ENCODE peak calls at places on chromosomes 2 and 18, in four cellular contexts. One of them, this sample, is unnamed. For H3K4me1, the result is how much of the 10 kb centered on the place peaks cover.

GRCh38 chr2:1757567-1757966 is 13.3 kb upstream of the PXDN start:
- DNase-seq in testis: no peak
- DNase-seq in sigmoid colon: no peak
- DNase-seq in adrenal gland: no peak
- DNase-seq in this sample: no peak

GRCh38 chr2:13066673-13067072 is 349.9 kb downstream of the TRIB2 start:
- DNase-seq in sigmoid colon: no peak
- DNase-seq in testis: no peak
- DNase-seq in adrenal gland: no peak
- DNase-seq in this sample: no peak

GRCh38 chr18:74456409-74457042 is 582 bp downstream of the DIPK1C start:
- DNase-seq in sigmoid colon: no peak
- DNase-seq in testis: peak
- DNase-seq in adrenal gland: no peak
- DNase-seq in this sample: no peak

GRCh38 chr2:109129921-109130725 is 1.1 kb downstream of the SH3RF3 start:
- DNase-seq in testis: peak
- DNase-seq in adrenal gland: peak
- DNase-seq in sigmoid colon: peak
- DNase-seq in this sample: no peak

GRCh38 chr2:144406111-144406788 is 113.7 kb downstream of the ZEB2 start:
- DNase-seq in sigmoid colon: no peak
- DNase-seq in testis: no peak
- DNase-seq in adrenal gland: no peak
- DNase-seq in this sample: no peak

GRCh38 chr2:136527560-136527959 is 237.8 kb upstream of the THSD7B start:
- DNase-seq in testis: peak
- DNase-seq in adrenal gland: no peak
- DNase-seq in sigmoid colon: no peak
- DNase-seq in this sample: no peak

GRCh38 chr2:80461505-80462197 is 157.1 kb upstream of the LRRTM1 start:
- DNase-seq in adrenal gland: no peak
- DNase-seq in testis: no peak
- DNase-seq in sigmoid colon: no peak
- DNase-seq in this sample: no peak

GRCh38 chr2:237429761-237430160 is 15.8 kb upstream of the COL6A3 start:
- DNase-seq in adrenal gland: no peak
- DNase-seq in testis: no peak
- DNase-seq in sigmoid colon: no peak
- DNase-seq in this sample: peak

GRCh38 chr2:67526283-67526682 is 129.2 kb downstream of the ETAA1 start:
- DNase-seq in adrenal gland: no peak
- DNase-seq in sigmoid colon: no peak
- DNase-seq in testis: no peak
- DNase-seq in this sample: no peak

GRCh38 chr2:9558948-9559381 is 3.3 kb upstream of the ADAM17 start:
- DNase-seq in testis: peak
- DNase-seq in adrenal gland: no peak
- DNase-seq in sigmoid colon: no peak
- DNase-seq in this sample: peak

GRCh38 chr2:39728941-39729351 is 50.1 kb downstream of the THUMPD2 start:
- DNase-seq in adrenal gland: peak
- DNase-seq in testis: peak
- DNase-seq in sigmoid colon: no peak
- DNase-seq in this sample: no peak

GRCh38 chr2:31337197-31337596 is 77.3 kb downstream of the XDH start:
- DNase-seq in testis: no peak
- DNase-seq in adrenal gland: no peak
- DNase-seq in sigmoid colon: no peak
- DNase-seq in this sample: peak

GRCh38 chr18:56888978-56889377 is 237.8 kb downstream of the WDR7 start:
- DNase-seq in testis: no peak
- DNase-seq in sigmoid colon: no peak
- DNase-seq in adrenal gland: no peak
- DNase-seq in this sample: no peak

GRCh38 chr2:196239622-196240587 is 68.5 kb upstream of the STK17B start:
- DNase-seq in testis: peak
- DNase-seq in sigmoid colon: peak
- DNase-seq in adrenal gland: peak
- DNase-seq in this sample: peak

GRCh38 chr2:109196081-109196875 is 67.3 kb downstream of the SH3RF3 start:
- DNase-seq in sigmoid colon: no peak
- DNase-seq in adrenal gland: no peak
- DNase-seq in testis: no peak
- DNase-seq in this sample: no peak

GRCh38 chr18:9569178-9569577 is 45.2 kb downstream of the PPP4R1 start:
- DNase-seq in sigmoid colon: no peak
- DNase-seq in testis: no peak
- DNase-seq in adrenal gland: no peak
- DNase-seq in this sample: no peak

GRCh38 chr2:38498039-38498438 is 104.7 kb downstream of the HNRNPLL start:
- DNase-seq in testis: no peak
- DNase-seq in adrenal gland: no peak
- DNase-seq in sigmoid colon: no peak
- DNase-seq in this sample: no peak

GRCh38 chr18:46134920-46135675 is 30.9 kb downstream of the HAUS1 start:
- DNase-seq in testis: peak
- DNase-seq in sigmoid colon: no peak
- DNase-seq in adrenal gland: peak
- DNase-seq in this sample: no peak

GRCh38 chr2:47403829-47404228 is 873 bp downstream of the MSH2 start:
- DNase-seq in adrenal gland: no peak
- DNase-seq in testis: peak
- DNase-seq in sigmoid colon: no peak
- DNase-seq in this sample: no peak

GRCh38 chr2:235914756-235915155 is 253.4 kb downstream of the GBX2 start:
- DNase-seq in testis: no peak
- DNase-seq in sigmoid colon: no peak
- DNase-seq in adrenal gland: no peak
- DNase-seq in this sample: no peak

GRCh38 chr2:1728821-1729220 is 15.5 kb downstream of the PXDN start:
- DNase-seq in adrenal gland: no peak
- DNase-seq in sigmoid colon: peak
- DNase-seq in testis: no peak
- DNase-seq in this sample: no peak

GRCh38 chr18:47260138-47260923 is 8.9 kb upstream of the SKOR2 start:
- DNase-seq in testis: peak
- DNase-seq in sigmoid colon: no peak
- DNase-seq in adrenal gland: peak
- DNase-seq in this sample: peak

GRCh38 chr2:43157506-43158232 is 68.7 kb downstream of the ZFP36L2 start:
- DNase-seq in adrenal gland: no peak
- DNase-seq in sigmoid colon: no peak
- DNase-seq in testis: no peak
- DNase-seq in this sample: no peak

GRCh38 chr2:69073928-69074575 is 61.1 kb downstream of the ANTXR1 start:
- DNase-seq in adrenal gland: no peak
- DNase-seq in testis: no peak
- DNase-seq in sigmoid colon: no peak
- DNase-seq in this sample: no peak

GRCh38 chr18:5073026-5073944 is 123.8 kb downstream of the AKAIN1 start:
- DNase-seq in sigmoid colon: no peak
- DNase-seq in testis: peak
- DNase-seq in adrenal gland: no peak
- DNase-seq in this sample: no peak

GRCh38 chr2:39661771-39662325 is 3.9 kb upstream of the TMEM178A start:
- DNase-seq in sigmoid colon: no peak
- DNase-seq in testis: no peak
- DNase-seq in adrenal gland: no peak
- DNase-seq in this sample: no peak

GRCh38 chr18:48615566-48616401 is 77.0 kb downstream of the CTIF start:
- DNase-seq in testis: no peak
- DNase-seq in adrenal gland: no peak
- DNase-seq in sigmoid colon: no peak
- DNase-seq in this sample: peak

GRCh38 chr2:1742680-1743395 is 1.5 kb downstream of the PXDN start:
- DNase-seq in sigmoid colon: peak
- DNase-seq in adrenal gland: peak
- DNase-seq in testis: peak
- DNase-seq in this sample: peak

GRCh38 chr2:223549215-223549614 is 52.9 kb downstream of the SCG2 start:
- DNase-seq in adrenal gland: no peak
- DNase-seq in testis: no peak
- DNase-seq in sigmoid colon: no peak
- DNase-seq in this sample: no peak

GRCh38 chr18:3710712-3711269 is 260.8 kb downstream of the TGIF1 start:
- DNase-seq in sigmoid colon: no peak
- DNase-seq in adrenal gland: peak
- DNase-seq in testis: peak
- DNase-seq in this sample: peak

GRCh38 chr18:59681521-59682004 is 15.7 kb downstream of the CCBE1 start:
- DNase-seq in adrenal gland: no peak
- DNase-seq in testis: no peak
- DNase-seq in sigmoid colon: peak
- DNase-seq in this sample: no peak

GRCh38 chr2:233093721-233094120 is 33.6 kb downstream of the INPP5D start:
- DNase-seq in testis: no peak
- DNase-seq in adrenal gland: no peak
- DNase-seq in sigmoid colon: peak
- DNase-seq in this sample: no peak

GRCh38 chr2:238684362-238685326 is 163.2 kb upstream of the TWIST2 start:
- DNase-seq in testis: no peak
- DNase-seq in adrenal gland: peak
- DNase-seq in sigmoid colon: peak
- DNase-seq in this sample: no peak

GRCh38 chr2:11663427-11663826 is 6.6 kb downstream of the NTSR2 start:
- DNase-seq in adrenal gland: no peak
- DNase-seq in sigmoid colon: no peak
- DNase-seq in testis: no peak
- DNase-seq in this sample: no peak

DNA sequence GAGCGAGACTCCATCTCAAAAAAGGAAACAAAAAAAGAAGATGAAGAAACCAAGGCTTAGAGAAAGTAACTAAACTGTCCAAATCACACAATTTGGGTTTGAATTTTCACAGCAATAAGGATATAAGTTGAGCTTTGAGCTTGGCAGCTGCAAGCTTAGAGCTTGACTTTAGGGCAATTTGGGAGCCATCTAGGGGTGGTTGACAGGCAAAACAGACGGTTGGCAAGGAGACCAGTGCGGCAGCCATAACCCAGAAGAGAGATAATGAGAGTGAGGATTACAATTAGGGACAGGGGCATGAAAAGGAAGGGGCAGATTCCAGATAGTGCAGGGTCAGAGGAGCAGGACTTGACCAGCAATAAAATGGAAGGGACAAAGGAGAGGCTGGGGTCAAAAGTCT is 382.2 kb upstream of the HNRNPA3 start:
- DNase-seq in sigmoid colon: no peak
- DNase-seq in adrenal gland: no peak
- DNase-seq in testis: no peak
- DNase-seq in this sample: no peak
- TF ChIP-seq CTCF in sigmoid colon: no peak
- TF ChIP-seq CTCF in adrenal gland: no peak
- TF ChIP-seq CTCF in testis: no peak
- TF ChIP-seq CTCF in this sample: no peak

GRCh38 chr18:41719808-41720207 is 235.2 kb upstream of the PIK3C3 start:
- DNase-seq in testis: no peak
- DNase-seq in sigmoid colon: no peak
- DNase-seq in adrenal gland: no peak
- DNase-seq in this sample: no peak

GRCh38 chr18:41724195-41724594 is 230.8 kb upstream of the PIK3C3 start:
- DNase-seq in adrenal gland: no peak
- DNase-seq in sigmoid colon: no peak
- DNase-seq in testis: no peak
- DNase-seq in this sample: no peak

GRCh38 chr18:41721103-41721502 is 233.9 kb upstream of the PIK3C3 start:
- DNase-seq in adrenal gland: no peak
- DNase-seq in testis: no peak
- DNase-seq in sigmoid colon: no peak
- DNase-seq in this sample: no peak

GRCh38 chr18:41714872-41715271 is 240.2 kb upstream of the PIK3C3 start:
- DNase-seq in sigmoid colon: no peak
- DNase-seq in testis: no peak
- DNase-seq in adrenal gland: no peak
- DNase-seq in this sample: no peak

GRCh38 chr18:41720226-41720625 is 234.8 kb upstream of the PIK3C3 start:
- DNase-seq in adrenal gland: no peak
- DNase-seq in sigmoid colon: no peak
- DNase-seq in testis: no peak
- DNase-seq in this sample: no peak
- H3K27ac ChIP-seq in adrenal gland: no peak
- H3K27ac ChIP-seq in sigmoid colon: no peak
- H3K27ac ChIP-seq in testis: no peak
- H3K27ac ChIP-seq in this sample: no peak

GRCh38 chr2:205678743-205679142 is 3.6 kb upstream of the NRP2 start:
- DNase-seq in sigmoid colon: no peak
- DNase-seq in adrenal gland: no peak
- DNase-seq in testis: no peak
- DNase-seq in this sample: no peak
- H3K4me1 ChIP-seq in sigmoid colon: under half
- H3K4me1 ChIP-seq in adrenal gland: under half
- H3K4me1 ChIP-seq in testis: under half
- H3K4me1 ChIP-seq in this sample: under half

DNA sequence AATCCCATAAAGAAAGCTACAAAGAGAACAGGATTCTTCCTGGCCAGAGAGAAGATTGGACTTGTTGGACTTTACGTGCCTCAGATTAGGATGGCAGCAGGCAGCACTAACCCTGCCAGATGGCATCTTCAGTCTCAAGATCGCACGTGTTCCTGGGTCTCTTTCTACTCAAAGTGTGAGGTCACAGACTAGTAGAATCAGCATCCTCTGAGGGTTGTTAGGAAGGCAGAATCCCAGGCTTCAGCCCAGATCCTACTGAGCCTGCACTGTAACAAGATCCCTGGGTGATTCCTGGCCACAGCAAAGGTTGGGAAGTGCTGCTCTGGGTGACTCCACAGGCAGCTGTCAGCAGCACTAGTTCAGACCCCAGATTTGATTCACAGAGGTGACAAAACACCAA is 39.4 kb downstream of the EPAS1 start:
- DNase-seq in sigmoid colon: no peak
- DNase-seq in adrenal gland: no peak
- DNase-seq in testis: peak
- DNase-seq in this sample: no peak
- TF ChIP-seq CTCF in sigmoid colon: no peak
- TF ChIP-seq CTCF in adrenal gland: no peak
- TF ChIP-seq CTCF in testis: no peak
- TF ChIP-seq CTCF in this sample: no peak

DNA sequence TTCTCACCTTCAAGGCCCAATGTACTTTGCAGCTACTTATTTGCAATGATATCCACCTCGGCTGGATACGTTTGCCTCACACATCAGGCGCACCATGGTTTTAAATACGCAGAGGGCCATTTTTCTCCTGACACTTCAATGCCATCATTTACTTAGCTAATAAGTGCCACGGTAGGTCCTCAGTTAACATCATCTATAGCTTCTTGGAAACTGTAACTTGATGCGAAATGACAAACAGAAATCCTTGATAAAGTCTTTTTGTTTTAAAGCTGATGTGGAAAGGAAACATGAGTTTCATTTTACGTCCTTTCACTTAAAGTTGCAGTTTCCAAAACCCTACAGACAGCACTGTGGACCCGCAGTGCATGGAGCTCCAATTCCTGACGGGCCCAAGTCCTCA is 37.1 kb downstream of the ZNF516 start:
- DNase-seq in adrenal gland: no peak
- DNase-seq in testis: no peak
- DNase-seq in sigmoid colon: peak
- DNase-seq in this sample: peak
- H3K27ac ChIP-seq in adrenal gland: no peak
- H3K27ac ChIP-seq in testis: peak
- H3K27ac ChIP-seq in sigmoid colon: no peak
- H3K27ac ChIP-seq in this sample: no peak